ENCODE peak calls at places on chromosomes 3 and 15, in four cellular contexts. K, O, F and R are unnamed samples.

GRCh38 chr3:118977671-118978392 is 56.8 kb downstream of the IGSF11 start:
- DNase-seq in F (no peak), O (no peak), K (no peak), R (no peak)

GRCh38 chr15:60120100-60120499 is 116.0 kb downstream of the FOXB1 start:
- DNase-seq in K (no peak), F (no peak), O (no peak), R (no peak)

GRCh38 chr3:175977968-175978752 is 1119.0 kb downstream of the NAALADL2 start:
- DNase-seq in F (no peak), K (no peak), O (no peak), R (no peak)

GRCh38 chr3:148309390-148310035 is 388.2 kb upstream of the AGTR1 start:
- DNase-seq in O (peak; percentile 64), K (no peak), F (no peak), R (no peak)

GRCh38 chr3:8623741-8624140 is 20.9 kb downstream of the SSUH2 start:
- DNase-seq in O (no peak), K (no peak), F (no peak), R (no peak)

GRCh38 chr3:195458188-195458800 is 15.5 kb upstream of the ACAP2 start:
- DNase-seq in O (peak; percentile 75), K (no peak), F (peak; percentile 52), R (no peak)

GRCh38 chr15:47990821-47991220 is 130.0 kb upstream of the SLC24A5 start:
- DNase-seq in K (no peak), F (no peak), O (no peak), R (no peak)

GRCh38 chr3:47019201-47019600 is 39.7 kb downstream of the NBEAL2 start:
- DNase-seq in F (no peak), O (no peak), K (no peak), R (no peak)

GRCh38 chr3:186003610-186004009 is 65.8 kb upstream of the TRA2B start:
- DNase-seq in F (no peak), O (no peak), K (no peak), R (no peak)

GRCh38 chr15:80832676-80833075 is 53.5 kb downstream of the CEMIP start:
- DNase-seq in F (no peak), K (no peak), O (no peak), R (no peak)

GRCh38 chr3:129211772-129212171 is 28.1 kb upstream of the CNBP start:
- DNase-seq in O (peak; percentile 85), K (peak; percentile 67), F (no peak), R (no peak)

GRCh38 chr3:158936530-158937113 is 134.8 kb downstream of the MFSD1 start:
- DNase-seq in F (no peak), O (no peak), K (no peak), R (no peak)

GRCh38 chr3:5275529-5275928 is 88.0 kb downstream of the EDEM1 start:
- DNase-seq in O (peak; percentile 21), F (no peak), K (no peak), R (no peak)

GRCh38 chr15:64731012-64731806 is 44.2 kb downstream of the RBPMS2 start:
- DNase-seq in O (peak; percentile 80), K (peak; percentile 88), F (peak; percentile 77), R (peak; percentile 76)

GRCh38 chr3:154310840-154311239 is 13.4 kb downstream of the DHX36 start:
- DNase-seq in O (peak; percentile 14), F (no peak), K (no peak), R (no peak)

GRCh38 chr3:194333212-194333980 is 17.7 kb downstream of the CPN2 start:
- DNase-seq in F (peak; percentile 88), K (peak; percentile 88), O (peak; percentile 89), R (peak; percentile 84)

GRCh38 chr3:128794067-128794768 is 68.2 kb downstream of the RAB7A start:
- DNase-seq in F (no peak), O (peak; percentile 59), K (no peak), R (no peak)

GRCh38 chr3:52518723-52519444 is 14.8 kb downstream of the NT5DC2 start:
- DNase-seq in O (peak; percentile 45), F (no peak), K (no peak), R (no peak)

GRCh38 chr3:127768346-127769008 is 53.8 kb downstream of the MGLL start:
- DNase-seq in K (peak; percentile 46), O (peak; percentile 92), F (no peak), R (no peak)

GRCh38 chr3:127767126-127767525 is 55.2 kb downstream of the MGLL start:
- DNase-seq in K (no peak), O (no peak), F (no peak), R (no peak)

GRCh38 chr3:127771746-127772145 is 50.6 kb downstream of the MGLL start:
- DNase-seq in K (no peak), O (no peak), F (no peak), R (no peak)

GRCh38 chr3:127770671-127771370 is 51.5 kb downstream of the MGLL start:
- DNase-seq in O (no peak), F (no peak), K (no peak), R (no peak)

DNA sequence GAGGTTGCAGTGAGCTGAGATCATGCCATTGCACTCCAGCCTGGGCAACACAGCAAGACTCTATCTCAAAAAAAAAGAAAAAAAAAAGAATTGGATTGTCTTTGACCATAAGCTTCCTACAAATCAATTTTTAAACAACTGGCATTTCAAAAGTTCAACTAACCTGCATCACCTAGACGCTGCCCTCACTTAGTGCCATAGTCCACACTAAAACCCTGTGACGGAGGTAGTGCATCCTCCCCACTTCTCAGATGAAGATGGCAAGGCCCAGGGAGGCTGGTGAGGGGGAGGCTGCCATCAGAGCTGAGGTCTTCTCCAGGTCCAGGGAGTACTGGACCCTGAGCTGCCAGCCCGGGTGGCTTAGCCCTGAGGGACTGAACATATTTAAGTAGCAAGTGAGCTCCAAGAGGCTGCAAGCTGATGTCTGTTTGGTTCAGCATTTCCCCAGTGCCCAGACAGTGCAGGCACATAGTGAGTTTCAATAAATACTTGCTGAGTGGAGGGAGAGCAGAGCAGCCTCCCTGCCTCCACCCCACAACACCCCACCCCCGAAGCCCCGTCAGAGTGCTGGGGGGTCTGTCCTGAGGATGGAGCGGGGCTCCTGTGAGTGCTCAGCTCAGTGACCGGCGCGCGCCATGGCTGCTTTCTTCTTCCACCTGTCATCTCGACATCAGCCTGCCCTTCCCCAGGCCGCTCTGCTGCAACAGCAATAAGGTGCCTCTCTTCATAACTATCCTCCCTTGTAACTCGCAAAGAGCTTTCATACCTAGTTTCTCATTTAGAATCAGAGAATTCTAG is 52.8 kb downstream of the MGLL start:
- DNase-seq in K (no peak), O (no peak), F (no peak), R (no peak)
- H3K9me3 ChIP-seq in K (peaks cover 19% of the 10 kb centered on the region), O (no peaks in the 10 kb centered on the region), F (no peaks in the 10 kb centered on the region), R (no peaks in the 10 kb centered on the region)

DNA sequence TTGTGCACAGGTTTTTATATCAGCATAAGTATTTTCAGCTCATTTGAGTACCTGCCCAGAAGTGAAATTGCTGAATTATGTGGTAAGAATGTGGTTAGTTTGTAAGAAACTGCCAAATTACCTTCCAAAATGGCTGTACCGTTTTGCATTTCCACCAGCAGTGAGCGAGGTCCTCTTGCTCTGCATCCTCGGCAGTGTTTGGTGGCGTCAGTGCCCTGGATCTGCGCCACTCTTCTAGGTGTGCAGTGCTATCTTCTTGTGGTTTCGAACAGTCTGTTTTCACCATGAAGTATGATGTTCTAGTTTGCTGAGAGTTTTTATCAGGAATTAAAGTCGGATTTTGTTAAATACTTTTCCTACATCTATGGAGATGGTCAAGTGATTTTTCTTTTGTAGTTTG is 24.8 kb upstream of the PCSK6 start:
- DNase-seq in O (no peak), F (no peak), K (no peak), R (no peak)
- H3K9me3 ChIP-seq in O (no peaks in the 10 kb centered on the region), F (no peaks in the 10 kb centered on the region), K (peaks cover 37% of the 10 kb centered on the region), R (no peaks in the 10 kb centered on the region)

GRCh38 chr15:27701956-27702355 is 397.2 kb downstream of the OCA2 start:
- DNase-seq in K (no peak), F (no peak), O (no peak), R (no peak)

GRCh38 chr15:27706300-27706699 is 392.8 kb downstream of the OCA2 start:
- DNase-seq in F (no peak), O (no peak), K (no peak), R (no peak)

GRCh38 chr15:27704939-27705514 is 394.1 kb downstream of the OCA2 start:
- DNase-seq in F (no peak), K (no peak), O (no peak), R (no peak)

DNA sequence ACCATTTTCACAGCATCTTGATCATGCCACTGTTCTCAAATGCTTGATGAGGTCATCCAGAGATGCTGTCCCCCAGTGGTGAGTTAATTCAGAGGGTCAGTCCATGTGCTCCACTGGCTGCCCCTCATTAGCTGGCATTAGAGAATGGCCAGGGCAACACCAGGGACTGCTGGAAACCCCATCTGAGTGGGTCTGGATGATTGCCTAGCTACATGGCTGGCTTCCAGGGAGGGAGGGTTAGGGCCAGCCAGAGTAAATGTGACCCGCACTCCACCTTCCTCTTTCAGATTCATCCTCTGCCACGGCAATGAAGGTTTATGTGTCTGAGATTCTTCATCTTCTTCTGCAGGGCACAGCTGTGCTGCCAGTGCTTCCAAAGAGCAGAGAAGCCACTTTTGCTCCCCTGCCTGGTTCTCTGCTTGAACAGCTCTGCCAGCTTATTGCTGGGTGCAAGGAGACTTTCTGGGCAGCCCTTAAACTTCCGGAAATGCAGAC is 391.9 kb downstream of the OCA2 start:
- DNase-seq in O (no peak), K (no peak), F (no peak), R (no peak)
- H3K9me3 ChIP-seq in O (no peaks in the 10 kb centered on the region), K (peaks cover 18% of the 10 kb centered on the region), F (no peaks in the 10 kb centered on the region), R (no peaks in the 10 kb centered on the region)

GRCh38 chr15:95659646-95660045 is 670.9 kb upstream of the NR2F2 start:
- DNase-seq in K (peak; percentile 51), F (no peak), O (no peak), R (no peak)

GRCh38 chr15:95664435-95664834 is 666.1 kb upstream of the NR2F2 start:
- DNase-seq in K (no peak), O (no peak), F (no peak), R (no peak)

GRCh38 chr15:95668201-95668600 is 662.3 kb upstream of the NR2F2 start:
- DNase-seq in K (no peak), F (no peak), O (no peak), R (no peak)

GRCh38 chr15:95662638-95663037 is 667.9 kb upstream of the NR2F2 start:
- DNase-seq in O (no peak), F (no peak), K (no peak), R (no peak)

DNA sequence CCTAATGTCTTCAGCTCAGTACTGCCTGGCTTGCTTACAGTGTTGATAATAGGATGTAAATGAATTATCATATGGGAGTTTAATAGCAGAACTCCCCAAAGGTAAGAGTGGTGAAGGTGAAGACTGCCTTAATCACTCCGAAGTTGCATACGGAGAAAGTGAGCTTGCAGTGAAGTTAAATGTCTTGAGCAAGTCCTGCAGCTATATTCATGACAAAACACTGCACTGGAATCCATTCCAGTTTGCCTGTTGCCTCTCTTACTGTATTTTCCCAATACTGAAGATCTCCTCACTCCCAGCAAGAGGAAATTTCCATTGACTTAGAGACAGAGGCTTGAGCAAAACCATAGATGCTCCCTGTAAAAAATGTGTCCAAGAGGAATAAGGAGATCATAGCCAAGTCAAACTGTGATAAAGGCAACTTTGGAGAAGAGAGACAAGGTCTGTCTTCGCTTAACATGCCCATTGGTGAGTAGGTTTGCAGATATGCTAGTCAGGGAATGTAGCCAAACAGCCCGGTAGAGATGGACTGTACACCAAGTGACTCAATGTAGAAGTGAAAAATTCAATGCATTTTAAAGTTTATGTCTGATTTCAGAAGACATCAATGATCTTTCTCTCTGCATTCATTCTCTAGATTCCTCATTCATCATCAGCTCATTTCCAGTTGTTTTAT is 667.2 kb upstream of the NR2F2 start:
- DNase-seq in F (no peak), K (no peak), O (peak; percentile 18), R (no peak)
- H3K9me3 ChIP-seq in F (no peaks in the 10 kb centered on the region), K (no peaks in the 10 kb centered on the region), O (no peaks in the 10 kb centered on the region), R (no peaks in the 10 kb centered on the region)

GRCh38 chr15:24985224-24985623 is 30.4 kb downstream of the SNRPN start:
- DNase-seq in F (no peak), K (no peak), O (no peak), R (no peak)
- H3K9me3 ChIP-seq in F (peaks cover 19% of the 10 kb centered on the region), K (peaks cover 67% of the 10 kb centered on the region), O (no peaks in the 10 kb centered on the region), R (peaks cover 4% of the 10 kb centered on the region)

GRCh38 chr3:149832086-149832485 is 19.1 kb downstream of the RNF13 start:
- DNase-seq in O (no peak), F (no peak), K (no peak), R (no peak)
- H3K9me3 ChIP-seq in O (peaks cover 3% of the 10 kb centered on the region), F (peaks cover 13% of the 10 kb centered on the region), K (peaks cover 48% of the 10 kb centered on the region), R (peaks cover 4% of the 10 kb centered on the region)